ENCODE peak calls at places on chromosomes 13 and 19, in five cellular contexts. T is stimulated activated CD4-positive, alpha-beta T cell treated with anti-CD3 and anti-CD28 coated beads, Interleukin-2, amount 100 ng/mL, for 48 hours; M is DMS 273 treated with DMSO at 0.1 percent for 48 hours; D is caudate nucleus; I is activated CD4-positive, alpha-beta T cell treated with anti-CD3 and anti-CD28 coated beads for 4 hours. Q is an unnamed sample.

GRCh38 chr13:29918845-29919244 is 68.4 kb upstream of the UBL3 start:
- DNase-seq in T (no peak), M (no peak), D (no peak), I (no peak), Q (no peak)

GRCh38 chr19:4115818-4116385 is 8.0 kb downstream of the MAP2K2 start:
- DNase-seq in T (no peak), M (no peak), D (no peak), I (no peak), Q (no peak)

GRCh38 chr19:1053176-1054101 is 13.5 kb upstream of the ARHGAP45 start:
- DNase-seq in T (no peak), M (no peak), D (no peak), I (no peak), Q (no peak)

GRCh38 chr19:47253467-47253881 is 2.9 kb upstream of the CCDC9 start:
- DNase-seq in T (no peak), M (no peak), D (no peak), I (no peak), Q (no peak)

GRCh38 chr13:24141333-24141910 is 19.1 kb upstream of the SPATA13 start:
- DNase-seq in T (no peak), M (no peak), D (no peak), I (no peak), Q (no peak)

GRCh38 chr19:31350693-31351211 is 1.5 kb upstream of the TSHZ3 start:
- DNase-seq in T (no peak), M (no peak), D (no peak), I (no peak), Q (no peak)

GRCh38 chr19:7280940-7281666 is 13.1 kb downstream of the INSR start:
- DNase-seq in T (no peak), M (no peak), D (no peak), I (no peak), Q (no peak)

GRCh38 chr19:8001651-8001994 is 3.8 kb downstream of the ELAVL1 start:
- DNase-seq in T (no peak), M (no peak), D (no peak), I (no peak), Q (no peak)

GRCh38 chr19:6219592-6220290 is 60.0 kb downstream of the MLLT1 start:
- DNase-seq in T (no peak), M (no peak), D (no peak), I (no peak), Q (no peak)

GRCh38 chr13:25217023-25217909 is 45.2 kb upstream of the AMER2 start:
- DNase-seq in T (no peak), M (no peak), D (no peak), I (no peak), Q (no peak)

GRCh38 chr19:28793391-28794168 is 419.4 kb downstream of the UQCRFS1 start:
- DNase-seq in T (no peak), M (no peak), D (no peak), I (no peak), Q (no peak)

GRCh38 chr19:49690073-49690655 is 752 bp upstream of the CPT1C start:
- DNase-seq in T (no peak), M (no peak), D (no peak), I (no peak), Q (no peak)

GRCh38 chr19:30682576-30683536 is 310.7 kb downstream of the ZNF536 start:
- DNase-seq in T (peak), M (peak), D (peak), I (peak), Q (no peak)

GRCh38 chr13:25890671-25891212 is 161.1 kb downstream of the SHISA2 start:
- DNase-seq in T (no peak), M (no peak), D (no peak), I (no peak), Q (no peak)

GRCh38 chr13:94346261-94347019 is 133.0 kb downstream of the DCT start:
- DNase-seq in T (no peak), M (no peak), D (no peak), I (no peak), Q (no peak)

GRCh38 chr13:60755380-60756163 is 358.6 kb downstream of the TDRD3 start:
- DNase-seq in T (no peak), M (no peak), D (no peak), I (no peak), Q (no peak)

GRCh38 chr13:32134991-32135390 is 103.4 kb downstream of the FRY start:
- DNase-seq in T (no peak), M (no peak), D (no peak), I (no peak), Q (no peak)

GRCh38 chr19:47109541-47110375 is 3.8 kb downstream of the ZC3H4 start:
- DNase-seq in T (peak), M (no peak), D (no peak), I (peak), Q (no peak)

GRCh38 chr13:107104631-107105030 is 536.7 kb upstream of the ARGLU1 start:
- DNase-seq in T (no peak), M (no peak), D (no peak), I (no peak), Q (no peak)

GRCh38 chr19:912181-913079 is 589 bp downstream of the R3HDM4 start:
- DNase-seq in T (no peak), M (no peak), D (no peak), I (no peak), Q (no peak)

GRCh38 chr19:5141278-5141925 is 172.5 kb downstream of the KDM4B start:
- DNase-seq in T (no peak), M (no peak), D (no peak), I (no peak), Q (no peak)

GRCh38 chr19:42850981-42851717 is 28.4 kb downstream of the PSG1 start:
- DNase-seq in T (no peak), M (no peak), D (no peak), I (no peak), Q (no peak)

GRCh38 chr19:30153326-30154210 is 211.5 kb downstream of the URI1 start:
- DNase-seq in T (no peak), M (no peak), D (no peak), I (no peak), Q (no peak)

GRCh38 chr13:90261343-90261742 is 1086.1 kb upstream of the MIR17HG start:
- DNase-seq in T (no peak), M (no peak), D (no peak), I (no peak), Q (no peak)

GRCh38 chr13:48006396-48006795 is 5.3 kb upstream of the SUCLA2 start:
- DNase-seq in T (no peak), M (no peak), D (no peak), I (no peak), Q (no peak)

GRCh38 chr19:16368385-16369305 is 44.0 kb downstream of the KLF2 start:
- DNase-seq in T (no peak), M (no peak), D (no peak), I (peak), Q (no peak)

GRCh38 chr19:34985249-34986022 is 14.7 kb upstream of the GRAMD1A start:
- DNase-seq in T (no peak), M (no peak), D (no peak), I (no peak), Q (no peak)

GRCh38 chr13:37201081-37201480 is 95.6 kb upstream of the CSNK1A1L start:
- DNase-seq in T (no peak), M (no peak), D (no peak), I (no peak), Q (no peak)

Q was measured in NCI-H2029.